ENCODE peak calls at places on chromosomes 13 and 19, in five cellular contexts. Z is stimulated activated CD8-positive, alpha-beta memory T cell treated with anti-CD3 and anti-CD28 coated beads, Interleukin-4, amount 100 ng/mL, for 1 hour; G is iPS-NIHi11; J is activated naive CD8-positive, alpha-beta T cell treated with anti-CD3 and anti-CD28 coated beads, Interleukin-2, amount 50 U/mL, for 16 hours; U is left colon. N is an unnamed sample.
A peak's percentile ranks its signal among the peaks of the same experiment; 100 is the strongest.

GRCh38 chr19:11152318-11153062 is 3.1 kb downstream of the SPC24 start:
- DNase-seq in Z (no peak), G (no peak), J (no peak), U (peak; percentile 46), N (no peak)

GRCh38 chr13:43019811-43020210 is 3.6 kb upstream of the DNAJC15 start:
- DNase-seq in Z (no peak), G (no peak), J (no peak), U (no peak), N (no peak)

GRCh38 chr13:50617134-50617721 is 226.3 kb downstream of the DLEU7 start:
- DNase-seq in Z (no peak), G (no peak), J (no peak), U (no peak), N (no peak)

GRCh38 chr19:703651-704446 is 4.9 kb upstream of the PALM start:
- DNase-seq in Z (peak; percentile 35), G (peak; percentile 94), J (no peak), U (peak; percentile 76), N (peak; percentile 66)

GRCh38 chr19:55383789-55384575 is at the start of gene TMEM238:
- DNase-seq in Z (no peak), G (peak; percentile 84), J (no peak), U (peak; percentile 83), N (no peak)

GRCh38 chr13:33284916-33285315 is 639 bp downstream of the STARD13 start:
- DNase-seq in Z (no peak), G (no peak), J (no peak), U (no peak), N (no peak)

GRCh38 chr19:51311388-51312257 is at the start of gene IGLON5:
- DNase-seq in Z (no peak), G (peak; percentile 93), J (no peak), U (no peak), N (peak; percentile 8)

GRCh38 chr19:54017266-54017665 is 25.8 kb downstream of the CACNG6 start:
- DNase-seq in Z (no peak), G (no peak), J (no peak), U (no peak), N (no peak)

GRCh38 chr13:51644649-51645048 is 60.4 kb downstream of the WDFY2 start:
- DNase-seq in Z (no peak), G (no peak), J (no peak), U (no peak), N (no peak)

GRCh38 chr19:19105365-19106060 is 32.8 kb downstream of the TMEM161A start:
- DNase-seq in Z (no peak), G (peak; percentile 88), J (no peak), U (peak; percentile 81), N (no peak)

GRCh38 chr19:17074628-17075034 is 621 bp downstream of the HAUS8 start:
- DNase-seq in Z (no peak), G (no peak), J (no peak), U (no peak), N (no peak)

GRCh38 chr13:26721251-26721939 is 39.2 kb downstream of the GPR12 start:
- DNase-seq in Z (no peak), G (no peak), J (no peak), U (peak; percentile 20), N (no peak)

GRCh38 chr13:67147257-67148218 is 82.6 kb downstream of the PCDH9 start:
- DNase-seq in Z (no peak), G (peak; percentile 11), J (no peak), U (no peak), N (no peak)

GRCh38 chr19:49987159-49987698 is 26.3 kb upstream of the SIGLEC11 start:
- DNase-seq in Z (peak; percentile 35), G (peak; percentile 93), J (peak; percentile 38), U (peak; percentile 96), N (peak; percentile 43)

GRCh38 chr13:76329004-76329403 is 557.2 kb downstream of the KCTD12 start:
- DNase-seq in Z (no peak), G (no peak), J (no peak), U (no peak), N (no peak)

GRCh38 chr19:2523630-2524311 is 47.8 kb downstream of the GADD45B start:
- DNase-seq in Z (no peak), G (peak; percentile 37), J (no peak), U (no peak), N (peak; percentile 16)

GRCh38 chr13:28638756-28639155 is 20.2 kb upstream of the POMP start:
- DNase-seq in Z (no peak), G (no peak), J (no peak), U (no peak), N (no peak)

GRCh38 chr19:35224681-35225604 is 3.6 kb downstream of the FAM187B start:
- DNase-seq in Z (no peak), G (peak; percentile 77), J (no peak), U (peak; percentile 70), N (no peak)

GRCh38 chr13:27450921-27451461 is 627 bp upstream of the MTIF3 start:
- DNase-seq in Z (no peak), G (peak; percentile 46), J (no peak), U (peak; percentile 65), N (no peak)

GRCh38 chr13:38226496-38226895 is 123.2 kb upstream of the UFM1 start:
- DNase-seq in Z (no peak), G (no peak), J (no peak), U (no peak), N (no peak)

GRCh38 chr13:27868639-27869435 is 51.0 kb upstream of the PDX1 start:
- DNase-seq in Z (no peak), G (no peak), J (no peak), U (no peak), N (no peak)

GRCh38 chr19:495440-496332 is 600 bp upstream of the MADCAM1 start:
- DNase-seq in Z (no peak), G (peak; percentile 78), J (no peak), U (no peak), N (peak; percentile 35)

GRCh38 chr19:10884273-10884672 is 12.9 kb downstream of the CARM1 start:
- DNase-seq in Z (no peak), G (no peak), J (no peak), U (no peak), N (no peak)

GRCh38 chr19:52943884-52944643 is 18.6 kb downstream of the ZNF816 start:
- DNase-seq in Z (no peak), G (no peak), J (no peak), U (no peak), N (no peak)

GRCh38 chr13:108700421-108701170 is 71.2 kb downstream of the MYO16 start:
- DNase-seq in Z (no peak), G (no peak), J (no peak), U (no peak), N (no peak)

GRCh38 chr19:51660975-51661600 is 14.5 kb upstream of the SIGLEC14 start:
- DNase-seq in Z (peak; percentile 8), G (peak; percentile 73), J (peak; percentile 4), U (peak; percentile 80), N (peak; percentile 49)

GRCh38 chr19:18848860-18849661 is 17.3 kb downstream of the UPF1 start:
- DNase-seq in Z (no peak), G (no peak), J (no peak), U (no peak), N (peak; percentile 57)

N was measured in anterior cingulate cortex.